ENCODE peak calls at places on chromosomes 2 and 18, in seven cellular contexts. O, B, S, D, G, K and W are unnamed samples.

GRCh38 chr2:45458909-45459563 is 152.0 kb downstream of the SRBD1 start:
- DNase-seq in O (peak), B (peak), S (no peak), D (no peak), G (peak), K (no peak), W (peak)

GRCh38 chr18:48538531-48539405 is at the start of gene CTIF:
- DNase-seq in O (peak), B (peak), S (peak), D (peak), G (peak), K (peak), W (peak)

GRCh38 chr2:218035463-218036100 is 32.8 kb upstream of the TNS1 start:
- DNase-seq in O (no peak), B (no peak), S (no peak), D (no peak), G (no peak), K (no peak), W (no peak)

GRCh38 chr2:70927138-70927537 is 8.6 kb upstream of the ATP6V1B1 start:
- DNase-seq in O (no peak), B (no peak), S (no peak), D (no peak), G (no peak), K (no peak), W (no peak)

GRCh38 chr18:12751891-12752290 is 49.0 kb downstream of the PSMG2 start:
- DNase-seq in O (no peak), B (no peak), S (no peak), D (peak), G (no peak), K (no peak), W (no peak)

GRCh38 chr2:54572262-54572635 is 116.1 kb downstream of the SPTBN1 start:
- DNase-seq in O (no peak), B (peak), S (no peak), D (no peak), G (peak), K (no peak), W (no peak)

GRCh38 chr2:55163258-55163657 is 68.8 kb downstream of the CLHC1 start:
- DNase-seq in O (no peak), B (no peak), S (no peak), D (peak), G (no peak), K (no peak), W (no peak)

GRCh38 chr2:68217729-68218128 is 34.6 kb downstream of the PPP3R1 start:
- DNase-seq in O (no peak), B (no peak), S (no peak), D (no peak), G (no peak), K (no peak), W (no peak)

GRCh38 chr2:166803314-166803986 is 84.8 kb upstream of the XIRP2 start:
- DNase-seq in O (no peak), B (peak), S (no peak), D (peak), G (peak), K (no peak), W (no peak)

GRCh38 chr2:64562148-64562784 is 38.1 kb downstream of the AFTPH start:
- DNase-seq in O (peak), B (peak), S (no peak), D (peak), G (no peak), K (no peak), W (no peak)

GRCh38 chr18:76449110-76449453 is 46.0 kb downstream of the ZNF516 start:
- DNase-seq in O (no peak), B (no peak), S (no peak), D (no peak), G (no peak), K (no peak), W (no peak)

GRCh38 chr2:166651991-166652390 is 157.9 kb upstream of the SCN7A start:
- DNase-seq in O (no peak), B (no peak), S (no peak), D (no peak), G (no peak), K (no peak), W (no peak)

GRCh38 chr2:183059561-183059960 is 19.0 kb upstream of the DUSP19 start:
- DNase-seq in O (no peak), B (no peak), S (no peak), D (no peak), G (peak), K (no peak), W (no peak)

GRCh38 chr2:14301331-14301730 is 331.2 kb upstream of the LRATD1 start:
- DNase-seq in O (no peak), B (no peak), S (no peak), D (no peak), G (no peak), K (no peak), W (no peak)

GRCh38 chr2:220994841-220995240 is 577.3 kb downstream of the EPHA4 start:
- DNase-seq in O (no peak), B (no peak), S (no peak), D (no peak), G (no peak), K (no peak), W (no peak)

GRCh38 chr2:70367722-70368323 is 66.0 kb upstream of the FAM136A start:
- DNase-seq in O (peak), B (no peak), S (no peak), D (no peak), G (peak), K (no peak), W (no peak)

GRCh38 chr18:34801769-34802168 is 91.7 kb downstream of the DTNA start:
- DNase-seq in O (no peak), B (no peak), S (no peak), D (no peak), G (no peak), K (no peak), W (no peak)

GRCh38 chr18:62437520-62438329 is 85.1 kb upstream of the ZCCHC2 start:
- DNase-seq in O (no peak), B (no peak), S (no peak), D (peak), G (peak), K (no peak), W (no peak)

GRCh38 chr2:239182981-239183791 is 217.6 kb downstream of the HDAC4 start:
- DNase-seq in O (no peak), B (no peak), S (no peak), D (no peak), G (no peak), K (no peak), W (no peak)

GRCh38 chr2:52404866-52405265 is 1362.7 kb upstream of the CHAC2 start:
- DNase-seq in O (no peak), B (no peak), S (no peak), D (no peak), G (no peak), K (no peak), W (no peak)

GRCh38 chr18:25399554-25399953 is 47.6 kb upstream of the ZNF521 start:
- DNase-seq in O (no peak), B (no peak), S (no peak), D (no peak), G (no peak), K (no peak), W (no peak)

GRCh38 chr2:45220227-45220626 is 211.0 kb upstream of the SIX2 start:
- DNase-seq in O (no peak), B (no peak), S (no peak), D (peak), G (peak), K (no peak), W (no peak)

GRCh38 chr2:236167297-236168109 is 683 bp downstream of the GBX2 start:
- DNase-seq in O (no peak), B (no peak), S (no peak), D (peak), G (peak), K (no peak), W (peak)

GRCh38 chr2:149050188-149050587 is 11.7 kb downstream of the LYPD6B start:
- DNase-seq in O (no peak), B (no peak), S (no peak), D (no peak), G (no peak), K (peak), W (no peak)

GRCh38 chr18:58186258-58186948 is 142.4 kb downstream of the NEDD4L start:
- DNase-seq in O (no peak), B (no peak), S (no peak), D (no peak), G (no peak), K (no peak), W (peak)

GRCh38 chr2:162591403-162592083 is 247.0 kb downstream of the KCNH7 start:
- DNase-seq in O (no peak), B (no peak), S (no peak), D (no peak), G (no peak), K (no peak), W (no peak)

GRCh38 chr2:143001521-143001920 is 124.1 kb downstream of the KYNU start:
- DNase-seq in O (no peak), B (no peak), S (no peak), D (no peak), G (peak), K (no peak), W (no peak)

GRCh38 chr2:20555954-20556353 is 94.9 kb downstream of the HS1BP3 start:
- DNase-seq in O (no peak), B (no peak), S (no peak), D (no peak), G (no peak), K (no peak), W (no peak)

GRCh38 chr2:152037711-152038110 is 61.1 kb downstream of the CACNB4 start:
- DNase-seq in O (no peak), B (no peak), S (no peak), D (no peak), G (no peak), K (no peak), W (no peak)

GRCh38 chr2:176755537-176756135 is 457.0 kb upstream of the HNRNPA3 start:
- DNase-seq in O (no peak), B (no peak), S (no peak), D (no peak), G (no peak), K (no peak), W (no peak)

GRCh38 chr18:59249186-59249774 is 24.0 kb downstream of the RAX start:
- DNase-seq in O (peak), B (peak), S (no peak), D (peak), G (peak), K (no peak), W (no peak)

GRCh38 chr2:113200236-113200635 is 26.5 kb downstream of the PSD4 start:
- DNase-seq in O (no peak), B (no peak), S (peak), D (no peak), G (no peak), K (no peak), W (no peak)

GRCh38 chr2:71008342-71008741 is 13.7 kb upstream of the TEX261 start:
- DNase-seq in O (no peak), B (no peak), S (no peak), D (no peak), G (no peak), K (no peak), W (no peak)

GRCh38 chr18:3619222-3619621 is 169.2 kb downstream of the TGIF1 start:
- DNase-seq in O (no peak), B (no peak), S (no peak), D (no peak), G (peak), K (no peak), W (no peak)

GRCh38 chr2:128485761-128486639 is 167.3 kb upstream of the HS6ST1 start:
- DNase-seq in O (no peak), B (no peak), S (no peak), D (no peak), G (no peak), K (no peak), W (no peak)

GRCh38 chr2:128488429-128488828 is 169.8 kb upstream of the HS6ST1 start:
- DNase-seq in O (no peak), B (no peak), S (no peak), D (no peak), G (no peak), K (no peak), W (no peak)

GRCh38 chr2:128486640-128487375 is 168.1 kb upstream of the HS6ST1 start:
- DNase-seq in O (no peak), B (no peak), S (no peak), D (no peak), G (peak), K (no peak), W (no peak)

GRCh38 chr2:128489580-128490273 is 171.1 kb upstream of the HS6ST1 start:
- DNase-seq in O (no peak), B (no peak), S (no peak), D (no peak), G (no peak), K (no peak), W (no peak)

GRCh38 chr2:128487650-128488387 is 169.2 kb upstream of the HS6ST1 start:
- DNase-seq in O (no peak), B (no peak), S (no peak), D (no peak), G (no peak), K (no peak), W (no peak)
- TF ChIP-seq JUND in O (no peak), B (no peak), S (no peak), D (no peak), G (no peak), K (no peak), W (no peak)

GRCh38 chr2:157839162-157839801 is 36.8 kb downstream of the ACVR1 start:
- DNase-seq in O (no peak), B (peak), S (peak), D (peak), G (peak), K (no peak), W (no peak)
- TF ChIP-seq JUND in O (no peak), B (no peak), S (no peak), D (no peak), G (no peak), K (no peak), W (no peak)

GRCh38 chr2:232860593-232861241 is 9.3 kb upstream of the SNORC start:
- DNase-seq in O (no peak), B (peak), S (no peak), D (no peak), G (no peak), K (no peak), W (no peak)
- TF ChIP-seq JUND in O (peak), B (peak), S (peak), D (no peak), G (no peak), K (no peak), W (no peak)

GRCh38 chr2:102788880-102789250 is 27.0 kb downstream of the TMEM182 start:
- DNase-seq in O (no peak), B (no peak), S (no peak), D (no peak), G (no peak), K (no peak), W (no peak)
- TF ChIP-seq JUND in O (no peak), B (no peak), S (no peak), D (no peak), G (no peak), K (no peak), W (no peak)

GRCh38 chr2:150495993-150496627 is 8.6 kb upstream of the RND3 start:
- DNase-seq in O (no peak), B (no peak), S (no peak), D (no peak), G (no peak), K (no peak), W (no peak)
- TF ChIP-seq JUND in O (no peak), B (no peak), S (no peak), D (peak), G (no peak), K (no peak), W (no peak)

GRCh38 chr2:102060047-102060446 is 68.3 kb downstream of the IL1R2 start:
- DNase-seq in O (no peak), B (no peak), S (no peak), D (no peak), G (no peak), K (no peak), W (no peak)

GRCh38 chr2:102058293-102058833 is 66.6 kb downstream of the IL1R2 start:
- DNase-seq in O (no peak), B (no peak), S (no peak), D (no peak), G (no peak), K (no peak), W (no peak)

GRCh38 chr2:102057502-102058292 is 65.9 kb downstream of the IL1R2 start:
- DNase-seq in O (no peak), B (peak), S (no peak), D (no peak), G (no peak), K (peak), W (no peak)

GRCh38 chr2:102060792-102061191 is 69.0 kb downstream of the IL1R2 start:
- DNase-seq in O (no peak), B (no peak), S (no peak), D (no peak), G (no peak), K (no peak), W (no peak)

GRCh38 chr2:102059151-102059550 is 67.4 kb downstream of the IL1R2 start:
- DNase-seq in O (no peak), B (no peak), S (no peak), D (no peak), G (no peak), K (no peak), W (peak)
- TF ChIP-seq JUND in O (no peak), B (no peak), S (no peak), D (no peak), G (no peak), K (no peak), W (no peak)

GRCh38 chr18:50695431-50696176 is 124.2 kb downstream of the MRO start:
- DNase-seq in O (no peak), B (no peak), S (no peak), D (no peak), G (no peak), K (no peak), W (no peak)

GRCh38 chr18:50696929-50697328 is 122.9 kb downstream of the MRO start:
- DNase-seq in O (no peak), B (no peak), S (no peak), D (no peak), G (no peak), K (no peak), W (no peak)

GRCh38 chr18:50700245-50701165 is 119.3 kb downstream of the MRO start:
- DNase-seq in O (no peak), B (no peak), S (no peak), D (no peak), G (no peak), K (no peak), W (no peak)

GRCh38 chr18:50696436-50696835 is 123.4 kb downstream of the MRO start:
- DNase-seq in O (no peak), B (no peak), S (no peak), D (no peak), G (no peak), K (no peak), W (no peak)

GRCh38 chr18:50697509-50697908 is 122.3 kb downstream of the MRO start:
- DNase-seq in O (no peak), B (no peak), S (no peak), D (no peak), G (no peak), K (no peak), W (no peak)
- TF ChIP-seq JUND in O (no peak), B (no peak), S (no peak), D (no peak), G (no peak), K (no peak), W (no peak)

GRCh38 chr2:240994161-240994896 is 4.1 kb upstream of the SNED1 start:
- DNase-seq in O (no peak), B (no peak), S (no peak), D (no peak), G (no peak), K (no peak), W (no peak)

GRCh38 chr2:240996161-240996833 is 2.1 kb upstream of the SNED1 start:
- DNase-seq in O (no peak), B (no peak), S (no peak), D (no peak), G (no peak), K (no peak), W (no peak)

GRCh38 chr2:240996834-240997140 is 1.6 kb upstream of the SNED1 start:
- DNase-seq in O (no peak), B (no peak), S (no peak), D (no peak), G (no peak), K (no peak), W (no peak)

GRCh38 chr2:240993446-240994160 is 4.8 kb upstream of the SNED1 start:
- DNase-seq in O (no peak), B (no peak), S (no peak), D (no peak), G (no peak), K (no peak), W (no peak)

DNA sequence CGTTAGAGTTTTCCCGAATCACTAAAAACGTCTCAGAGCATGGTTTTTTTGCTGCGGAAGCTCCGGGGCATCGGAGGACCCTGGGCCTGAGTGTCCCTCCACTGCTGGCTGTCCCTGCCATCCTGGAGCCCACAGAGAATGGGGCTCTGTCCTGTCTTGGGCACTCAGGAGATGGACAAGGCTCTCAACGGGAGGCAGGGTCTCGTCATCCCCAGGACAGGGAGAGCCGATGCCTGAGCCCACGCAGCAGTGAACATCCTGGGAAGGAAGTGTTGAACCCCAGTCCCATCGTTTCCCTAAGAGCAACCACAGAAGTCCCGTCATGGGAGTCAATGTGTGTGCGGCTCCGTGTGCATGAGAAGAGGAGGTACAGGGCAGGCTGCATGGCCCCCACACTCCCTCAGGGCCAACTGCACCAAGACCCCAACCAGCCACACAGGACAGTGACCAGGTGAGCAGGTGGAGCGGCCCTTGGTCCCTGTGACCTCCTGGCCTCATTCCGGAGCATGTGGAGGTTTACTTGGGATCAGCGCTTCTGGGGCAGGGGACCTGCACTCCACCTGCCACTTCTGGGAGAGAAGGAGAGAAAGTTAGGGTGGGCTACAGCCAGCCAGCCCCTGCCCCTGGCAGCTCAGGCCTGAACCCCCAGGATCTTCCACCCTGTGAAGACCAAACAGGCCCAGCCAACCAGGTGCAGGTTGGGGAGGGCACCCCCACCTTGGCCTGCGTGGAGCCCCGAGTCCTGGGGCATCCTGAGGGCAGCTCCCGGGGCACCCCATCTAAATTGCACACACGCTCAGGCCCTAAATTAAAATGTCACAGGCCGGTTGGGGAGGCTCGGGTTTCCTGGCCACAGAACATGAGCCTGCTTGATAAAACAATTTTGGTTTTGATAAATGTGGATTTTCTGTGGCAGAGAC is 3.1 kb upstream of the SNED1 start:
- DNase-seq in O (no peak), B (no peak), S (no peak), D (no peak), G (no peak), K (no peak), W (no peak)
- TF ChIP-seq JUND in O (no peak), B (no peak), S (no peak), D (no peak), G (no peak), K (no peak), W (no peak)

GRCh38 chr2:108396845-108397244 is 19.1 kb downstream of the SULT1C4 start:
- DNase-seq in O (peak), B (peak), S (no peak), D (no peak), G (peak), K (no peak), W (peak)
- TF ChIP-seq JUND in O (no peak), B (no peak), S (no peak), D (no peak), G (no peak), K (no peak), W (no peak)

GRCh38 chr2:72116081-72116533 is 31.6 kb downstream of the CYP26B1 start:
- DNase-seq in O (no peak), B (no peak), S (no peak), D (peak), G (no peak), K (no peak), W (no peak)
- TF ChIP-seq JUND in O (no peak), B (no peak), S (no peak), D (no peak), G (no peak), K (no peak), W (no peak)